ENCODE peak calls at places on chromosome 2, in eight cellular contexts. T is stomach, R is lower lobe of right lung, K is osteoblast, C is ovary, X is HCT116, J is right lobe of liver, G is MM.1S. B is an unnamed sample. For H3K4me1, the result is how much of the 10 kb centered on the place peaks cover.

GRCh38 chr2:127065932-127066318 is 41.0 kb downstream of the BIN1 start:
- DNase-seq in T (no peak), R (no peak), K (no peak), C (no peak), X (no peak), J (no peak), G (no peak), B (no peak)

GRCh38 chr2:120670771-120671480 is 64.7 kb upstream of the GLI2 start:
- DNase-seq in T (peak), R (no peak), K (no peak), C (no peak), X (no peak), J (peak), G (no peak), B (no peak)

GRCh38 chr2:35548171-35548570 is 807.4 kb upstream of the CRIM1 start:
- DNase-seq in T (no peak), R (no peak), K (no peak), C (no peak), X (no peak), J (no peak), G (no peak), B (no peak)

GRCh38 chr2:238926761-238927611 is 79.1 kb downstream of the TWIST2 start:
- DNase-seq in T (no peak), R (no peak), K (peak), C (peak), X (no peak), J (peak), G (no peak), B (no peak)

GRCh38 chr2:119282966-119283511 is 59.4 kb downstream of the STEAP3 start:
- DNase-seq in T (peak), R (no peak), K (peak), C (no peak), X (no peak), J (no peak), G (no peak), B (no peak)

GRCh38 chr2:201357216-201357615 is at the start of gene FLACC1:
- DNase-seq in T (no peak), R (no peak), K (peak), C (no peak), X (peak), J (no peak), G (no peak), B (no peak)

GRCh38 chr2:152348388-152348787 is 13.4 kb downstream of the FMNL2 start:
- DNase-seq in T (no peak), R (no peak), K (no peak), C (no peak), X (no peak), J (no peak), G (no peak), B (no peak)

GRCh38 chr2:20065885-20066602 is 14.6 kb upstream of the LAPTM4A start:
- DNase-seq in T (peak), R (no peak), K (peak), C (no peak), X (no peak), J (peak), G (peak), B (no peak)

GRCh38 chr2:176516051-176516601 is 246.9 kb downstream of the MTX2 start:
- DNase-seq in T (peak), R (no peak), K (no peak), C (no peak), X (no peak), J (no peak), G (peak), B (no peak)

GRCh38 chr2:9778012-9778411 is 65.3 kb upstream of the TAF1B start:
- DNase-seq in T (no peak), R (peak), K (peak), C (no peak), X (peak), J (no peak), G (no peak), B (no peak)

GRCh38 chr2:17617955-17618354 is 77.5 kb downstream of the VSNL1 start:
- DNase-seq in T (no peak), R (no peak), K (no peak), C (no peak), X (no peak), J (no peak), G (no peak), B (no peak)

GRCh38 chr2:226911932-226912331 is 76.1 kb downstream of the RHBDD1 start:
- DNase-seq in T (no peak), R (no peak), K (no peak), C (no peak), X (no peak), J (no peak), G (no peak), B (no peak)

GRCh38 chr2:60550151-60550983 is 3.1 kb downstream of the BCL11A start:
- DNase-seq in T (peak), R (peak), K (peak), C (peak), X (peak), J (peak), G (peak), B (peak)

GRCh38 chr2:242032780-242033656 is 163.5 kb downstream of the RTP5 start:
- DNase-seq in T (no peak), R (no peak), K (no peak), C (no peak), X (no peak), J (peak), G (no peak), B (peak)

GRCh38 chr2:192373244-192373643 is 178.5 kb upstream of the TMEFF2 start:
- DNase-seq in T (no peak), R (no peak), K (no peak), C (no peak), X (no peak), J (no peak), G (no peak), B (no peak)

GRCh38 chr2:72759755-72760154 is 66.1 kb downstream of the EXOC6B start:
- DNase-seq in T (no peak), R (no peak), K (no peak), C (no peak), X (no peak), J (no peak), G (no peak), B (no peak)

GRCh38 chr2:88967844-88968243 is 276.4 kb downstream of the RPIA start:
- DNase-seq in T (no peak), R (no peak), K (no peak), C (no peak), X (peak), J (no peak), G (no peak), B (no peak)

GRCh38 chr2:68383778-68384177 is 18.7 kb downstream of the PLEK start:
- DNase-seq in T (no peak), R (no peak), K (no peak), C (no peak), X (no peak), J (no peak), G (no peak), B (no peak)

GRCh38 chr2:105294844-105295481 is 34.6 kb downstream of the TGFBRAP1 start:
- DNase-seq in T (peak), R (no peak), K (peak), C (peak), X (peak), J (no peak), G (peak), B (no peak)

GRCh38 chr2:202039278-202040100 is 5.8 kb downstream of the FZD7 start:
- DNase-seq in T (no peak), R (no peak), K (no peak), C (no peak), X (no peak), J (no peak), G (no peak), B (no peak)

GRCh38 chr2:235324324-235324723 is 169.5 kb upstream of the AGAP1 start:
- DNase-seq in T (no peak), R (no peak), K (peak), C (no peak), X (no peak), J (no peak), G (no peak), B (no peak)

GRCh38 chr2:234703258-234703657 is 206.4 kb upstream of the ARL4C start:
- DNase-seq in T (no peak), R (no peak), K (no peak), C (no peak), X (no peak), J (no peak), G (no peak), B (no peak)

GRCh38 chr2:172084484-172084733 is 898 bp upstream of the DLX1 start:
- DNase-seq in T (no peak), R (no peak), K (peak), C (no peak), X (no peak), J (no peak), G (no peak), B (peak)

GRCh38 chr2:9071032-9071431 is 67.5 kb upstream of the MBOAT2 start:
- DNase-seq in T (peak), R (no peak), K (no peak), C (no peak), X (peak), J (no peak), G (no peak), B (no peak)

GRCh38 chr2:236828002-236828401 is 257.7 kb upstream of the COPS8 start:
- DNase-seq in T (no peak), R (no peak), K (no peak), C (no peak), X (no peak), J (no peak), G (no peak), B (no peak)

GRCh38 chr2:104412384-104412783 is 441.5 kb upstream of the POU3F3 start:
- DNase-seq in T (no peak), R (no peak), K (no peak), C (no peak), X (no peak), J (peak), G (peak), B (no peak)

GRCh38 chr2:106995560-106995959 is 109.6 kb upstream of the ST6GAL2 start:
- DNase-seq in T (no peak), R (no peak), K (peak), C (no peak), X (no peak), J (no peak), G (no peak), B (no peak)

GRCh38 chr2:28129955-28130695 is 239.6 kb downstream of the BABAM2 start:
- DNase-seq in T (no peak), R (no peak), K (peak), C (no peak), X (no peak), J (no peak), G (no peak), B (no peak)

GRCh38 chr2:176683565-176684210 is 414.4 kb downstream of the MTX2 start:
- DNase-seq in T (no peak), R (no peak), K (no peak), C (no peak), X (no peak), J (no peak), G (no peak), B (no peak)

GRCh38 chr2:96764253-96764637 is 3.5 kb downstream of the CNNM4 start:
- DNase-seq in T (peak), R (peak), K (no peak), C (no peak), X (no peak), J (no peak), G (no peak), B (peak)

DNA sequence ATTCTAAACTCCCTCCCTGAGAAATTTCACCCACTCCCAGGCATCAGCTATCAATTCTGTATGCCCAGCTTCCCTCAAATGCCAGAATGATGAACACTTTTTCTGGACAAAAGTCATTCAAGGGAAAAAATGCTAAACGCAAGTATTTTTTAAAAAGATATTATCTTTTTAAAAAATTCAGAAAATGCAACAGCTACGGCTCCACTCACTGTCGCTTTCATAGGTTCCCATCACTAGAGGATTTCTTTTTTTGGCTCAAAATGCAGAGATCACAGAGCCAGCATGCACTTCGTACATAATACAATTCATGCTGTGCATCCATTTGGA is 5.1 kb downstream of the CAPG start:
- DNase-seq in T (no peak), R (no peak), K (peak), C (no peak), X (no peak), J (no peak), G (no peak), B (no peak)
- H3K4me3 ChIP-seq in T (no peak), R (no peak), K (peak), C (no peak), X (no peak), J (no peak), G (no peak), B (no peak)

DNA sequence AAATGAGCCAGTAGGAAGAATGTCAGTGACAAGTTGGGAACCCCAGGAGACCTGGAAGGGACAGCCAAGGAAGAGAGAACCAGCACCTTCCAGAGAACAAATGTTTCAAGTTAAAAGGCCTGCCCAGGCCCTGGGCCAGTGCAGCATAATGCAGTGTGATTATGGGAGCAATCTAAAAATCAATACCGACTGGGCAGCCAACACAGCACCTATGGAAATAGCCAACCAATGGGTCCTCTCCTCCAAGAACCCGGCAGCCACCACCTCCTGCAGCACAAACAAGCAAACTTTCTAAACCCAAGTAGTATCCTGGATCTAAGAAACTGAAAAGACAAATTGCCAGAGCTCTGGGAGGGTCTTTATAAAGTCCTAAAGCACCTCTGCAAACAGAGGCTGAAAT is 71.7 kb downstream of the CLHC1 start:
- DNase-seq in T (no peak), R (no peak), K (no peak), C (no peak), X (no peak), J (no peak), G (no peak), B (no peak)
- H3K4me1 ChIP-seq in T (half or more), R (half or more), K (half or more), C (under half), X (under half), J (under half), G (under half), B (half or more)

DNA sequence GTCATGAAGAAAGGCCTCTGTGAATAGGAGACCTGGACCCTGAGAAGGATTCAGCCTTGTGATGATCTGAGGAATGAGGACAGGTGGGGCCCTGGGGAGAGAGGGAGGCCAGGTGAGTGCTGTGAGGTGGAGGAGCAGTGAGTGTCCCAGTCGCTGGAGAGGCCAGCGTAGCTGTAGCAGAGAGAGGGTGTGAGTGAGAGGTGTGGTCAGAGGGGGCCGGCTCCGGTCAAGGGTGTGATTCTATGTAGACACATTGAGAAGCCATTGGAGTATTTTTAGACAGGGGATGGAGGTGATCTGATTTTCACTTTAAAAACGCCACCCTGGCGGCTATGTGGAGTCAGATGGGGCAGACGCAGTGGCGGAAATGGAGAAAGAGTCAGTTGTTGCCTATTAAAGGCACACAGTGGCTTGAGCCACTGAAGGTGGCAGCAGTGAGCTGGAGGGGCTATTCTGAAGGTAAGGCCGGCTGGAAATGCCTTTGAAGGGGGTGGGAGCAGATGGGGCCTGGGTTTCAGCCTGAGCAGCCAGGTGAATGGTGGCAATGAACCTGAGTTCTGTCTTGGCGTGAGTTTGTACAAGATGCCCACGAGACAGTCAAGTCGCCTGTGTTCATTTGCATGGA is 55.6 kb downstream of the GREB1 start:
- DNase-seq in T (no peak), R (no peak), K (no peak), C (no peak), X (no peak), J (no peak), G (no peak), B (no peak)
- TF ChIP-seq CTCF in T (no peak), R (no peak), K (no peak), C (no peak), X (peak), J (no peak), G (peak), B (no peak)

DNA sequence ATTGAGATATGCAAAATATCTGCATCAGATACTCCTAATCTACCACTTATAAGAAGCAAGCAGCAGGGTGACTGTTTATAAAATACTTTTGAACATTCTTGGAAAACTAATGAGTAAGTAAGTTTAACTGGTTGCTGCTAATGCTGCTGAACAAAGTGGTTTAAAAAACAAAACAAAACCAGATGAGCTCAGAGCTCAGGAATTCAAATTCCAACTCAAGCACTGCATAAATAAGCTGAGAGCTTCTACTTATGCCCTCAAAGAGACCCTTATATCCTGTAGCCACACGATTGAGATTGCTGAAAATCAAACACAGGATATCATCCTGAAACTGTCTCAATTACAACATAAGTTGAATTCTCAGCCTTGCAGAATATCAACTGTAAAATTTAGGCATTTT is 62.3 kb upstream of the NYAP2 start:
- DNase-seq in T (no peak), R (no peak), K (peak), C (no peak), X (no peak), J (no peak), G (no peak), B (no peak)
- H3K4me3 ChIP-seq in T (no peak), R (no peak), K (no peak), C (no peak), X (no peak), J (no peak), G (no peak), B (no peak)

DNA sequence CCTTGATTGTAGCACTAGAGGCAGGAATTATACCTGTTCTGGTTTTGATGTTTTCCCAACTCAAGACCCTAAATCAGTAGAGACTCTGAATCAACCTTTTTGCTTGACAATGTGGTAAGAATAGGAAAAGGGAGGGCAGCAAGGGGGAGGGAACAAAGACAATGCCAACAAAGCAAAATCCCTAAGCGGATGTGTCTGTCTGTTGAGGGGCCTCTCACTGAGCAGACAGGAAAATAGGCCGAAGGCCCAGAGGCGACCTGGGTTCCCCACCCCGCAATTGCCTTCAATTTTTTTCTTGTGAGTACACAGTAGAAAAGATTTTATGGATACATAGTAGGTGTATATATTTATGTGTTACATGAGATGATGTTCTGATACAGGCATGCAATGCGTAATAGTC is 75.6 kb downstream of the MAP4K4 start:
- DNase-seq in T (no peak), R (no peak), K (no peak), C (no peak), X (no peak), J (no peak), G (no peak), B (no peak)
- H3K4me1 ChIP-seq in T (under half), R (half or more), K (under half), C (under half), X (under half), J (under half), G (under half), B (half or more)

GRCh38 chr2:98577313-98577712 is 31.0 kb downstream of the COA5 start:
- DNase-seq in T (no peak), R (no peak), K (peak), C (no peak), X (no peak), J (no peak), G (no peak), B (no peak)
- TF ChIP-seq CTCF in T (no peak), R (no peak), K (no peak), C (no peak), X (no peak), J (no peak), G (peak), B (no peak)

GRCh38 chr2:11537951-11538350 is 4.1 kb downstream of the GREB1 start:
- DNase-seq in T (no peak), R (no peak), K (no peak), C (no peak), X (no peak), J (no peak), G (no peak), B (no peak)

GRCh38 chr2:11540996-11541692 is 7.3 kb downstream of the GREB1 start:
- DNase-seq in T (no peak), R (no peak), K (no peak), C (no peak), X (no peak), J (no peak), G (no peak), B (no peak)

GRCh38 chr2:11541693-11542274 is 7.9 kb downstream of the GREB1 start:
- DNase-seq in T (no peak), R (no peak), K (no peak), C (no peak), X (no peak), J (no peak), G (peak), B (no peak)

GRCh38 chr2:11540148-11540995 is 6.5 kb downstream of the GREB1 start:
- DNase-seq in T (no peak), R (no peak), K (no peak), C (peak), X (no peak), J (peak), G (no peak), B (no peak)

GRCh38 chr2:11539317-11540147 is 5.7 kb downstream of the GREB1 start:
- DNase-seq in T (peak), R (no peak), K (no peak), C (peak), X (no peak), J (peak), G (no peak), B (no peak)
- H3K4me3 ChIP-seq in T (no peak), R (no peak), K (no peak), C (peak), X (no peak), J (peak), G (no peak), B (no peak)

GRCh38 chr2:42547014-42547413 is 21.4 kb upstream of the MTA3 start:
- DNase-seq in T (no peak), R (no peak), K (no peak), C (no peak), X (no peak), J (no peak), G (no peak), B (no peak)
- H3K4me1 ChIP-seq in T (under half), R (under half), K (under half), C (under half), X (under half), J (under half), G (under half), B (under half)

GRCh38 chr2:229043681-229044080 is 227.4 kb downstream of the PID1 start:
- DNase-seq in T (no peak), R (no peak), K (no peak), C (no peak), X (no peak), J (no peak), G (no peak), B (no peak)
- TF ChIP-seq CTCF in T (no peak), R (no peak), K (no peak), C (no peak), X (no peak), J (no peak), G (no peak), B (no peak)

GRCh38 chr2:29166237-29166630 is 51.0 kb downstream of the CLIP4 start:
- DNase-seq in T (no peak), R (no peak), K (no peak), C (no peak), X (no peak), J (no peak), G (no peak), B (no peak)
- H3K4me3 ChIP-seq in T (no peak), R (no peak), K (no peak), C (no peak), X (no peak), J (no peak), G (no peak), B (no peak)